ENCODE peak calls at places on chromosome 5, in nine cellular contexts. C is uterus, I is stomach, X is ovary, Y is heart left ventricle, H is A549, F is sigmoid colon, A is HCT116, E is transverse colon. L is an unnamed sample.

GRCh38 chr5:108251350-108251749 is 130.5 kb downstream of the FBXL17 start:
- DNase-seq in E (no peak), C (no peak), I (no peak), Y (no peak), X (no peak), H (no peak), A (no peak), F (no peak), L (no peak)

GRCh38 chr5:172633403-172633970 is 7.6 kb upstream of the NEURL1B start:
- DNase-seq in E (no peak), H (no peak), I (no peak), X (no peak), C (no peak), F (no peak), A (no peak), Y (no peak), L (no peak)

GRCh38 chr5:87195104-87195581 is 72.5 kb upstream of the RASA1 start:
- DNase-seq in E (no peak), X (no peak), H (no peak), F (no peak), Y (no peak), C (no peak), A (no peak), I (no peak), L (peak)

GRCh38 chr5:115594343-115595047 is 7.8 kb downstream of the TICAM2 start:
- DNase-seq in H (no peak), A (no peak), E (no peak), I (no peak), X (no peak), F (no peak), C (no peak), Y (no peak), L (no peak)

GRCh38 chr5:9588254-9588653 is 41.9 kb downstream of the TAS2R1 start:
- DNase-seq in A (no peak), Y (no peak), I (no peak), C (no peak), F (no peak), X (no peak), H (no peak), E (no peak), L (no peak)

GRCh38 chr5:41465493-41466171 is 44.8 kb downstream of the PLCXD3 start:
- DNase-seq in I (no peak), A (no peak), X (no peak), H (no peak), C (no peak), E (no peak), F (no peak), Y (peak), L (no peak)

GRCh38 chr5:139384591-139385051 is 1.5 kb upstream of the SLC23A1 start:
- DNase-seq in X (no peak), I (no peak), F (no peak), Y (no peak), C (no peak), A (no peak), H (no peak), E (no peak), L (peak)

GRCh38 chr5:88929385-88929784 is 46.4 kb upstream of the MEF2C start:
- DNase-seq in A (no peak), H (no peak), Y (peak), I (no peak), E (no peak), F (no peak), C (no peak), X (no peak), L (no peak)

GRCh38 chr5:29230526-29231050 is 1962.9 kb upstream of the CDH6 start:
- DNase-seq in X (no peak), A (no peak), Y (no peak), F (no peak), C (no peak), I (no peak), H (no peak), E (no peak), L (no peak)

GRCh38 chr5:180128671-180129261 is 57.2 kb upstream of the RNF130 start:
- DNase-seq in Y (no peak), I (peak), E (no peak), A (no peak), X (no peak), C (no peak), F (no peak), H (no peak), L (no peak)

GRCh38 chr5:34833991-34834793 is 4.8 kb upstream of the TTC23L start:
- DNase-seq in C (no peak), I (no peak), E (no peak), A (no peak), Y (no peak), X (no peak), F (no peak), H (no peak), L (no peak)

GRCh38 chr5:42912184-42912766 is 100.6 kb upstream of the SELENOP start:
- DNase-seq in I (no peak), Y (no peak), F (no peak), E (no peak), A (peak), H (peak), C (no peak), X (no peak), L (peak)

GRCh38 chr5:134555889-134556311 is 30.4 kb downstream of the JADE2 start:
- DNase-seq in Y (peak), E (peak), X (peak), C (peak), I (peak), A (peak), F (peak), H (peak), L (peak)

GRCh38 chr5:137658324-137658723 is 77.6 kb downstream of the KLHL3 start:
- DNase-seq in F (no peak), H (no peak), I (no peak), X (no peak), A (no peak), C (no peak), Y (no peak), E (no peak), L (no peak)

GRCh38 chr5:16992444-16992843 is 56.4 kb upstream of the MYO10 start:
- DNase-seq in E (no peak), A (no peak), X (no peak), F (no peak), H (no peak), Y (no peak), C (no peak), I (no peak), L (peak)

GRCh38 chr5:6837519-6838110 is 124.4 kb downstream of the TENT4A start:
- DNase-seq in H (peak), I (no peak), F (no peak), Y (no peak), C (no peak), A (no peak), E (peak), X (peak), L (peak)

GRCh38 chr5:168163966-168164365 is 127.5 kb upstream of the WWC1 start:
- DNase-seq in E (peak), C (no peak), A (no peak), Y (no peak), F (no peak), H (no peak), X (no peak), I (peak), L (no peak)

GRCh38 chr5:1808466-1808865 is 7.3 kb downstream of the NDUFS6 start:
- DNase-seq in X (no peak), A (no peak), Y (no peak), E (no peak), I (no peak), H (no peak), F (no peak), C (no peak), L (no peak)

GRCh38 chr5:128631771-128632170 is 93.7 kb upstream of the FBN2 start:
- DNase-seq in H (no peak), X (no peak), E (no peak), C (no peak), A (no peak), I (no peak), F (no peak), Y (no peak), L (no peak)

GRCh38 chr5:56298329-56298962 is 65.3 kb upstream of the ANKRD55 start:
- DNase-seq in E (no peak), X (no peak), A (no peak), F (no peak), I (no peak), Y (peak), H (no peak), C (no peak), L (no peak)

GRCh38 chr5:113050606-113051391 is 74.2 kb downstream of the DCP2 start:
- DNase-seq in F (no peak), A (no peak), C (peak), Y (no peak), I (no peak), X (peak), E (no peak), H (no peak), L (no peak)

GRCh38 chr5:56305001-56305400 is 71.9 kb upstream of the ANKRD55 start:
- DNase-seq in A (no peak), E (no peak), F (no peak), I (no peak), X (no peak), Y (no peak), C (no peak), H (no peak), L (no peak)

GRCh38 chr5:113321266-113321665 is 113.5 kb downstream of the TSSK1B start:
- DNase-seq in I (no peak), C (no peak), A (no peak), H (no peak), E (no peak), Y (no peak), F (no peak), X (no peak), L (no peak)

GRCh38 chr5:100779669-100780375 is 123.3 kb downstream of the ST8SIA4 start:
- DNase-seq in C (no peak), F (no peak), I (no peak), H (no peak), E (peak), X (no peak), Y (no peak), A (no peak), L (peak)

GRCh38 chr5:153713913-153714312 is 223.4 kb downstream of the GRIA1 start:
- DNase-seq in E (no peak), A (no peak), H (no peak), C (no peak), Y (no peak), X (no peak), I (no peak), F (no peak), L (no peak)

GRCh38 chr5:89769975-89770374 is 639.6 kb downstream of the CETN3 start:
- DNase-seq in Y (no peak), X (no peak), F (no peak), A (peak), I (no peak), C (no peak), E (no peak), H (no peak), L (no peak)

GRCh38 chr5:124402144-124402581 is 344.3 kb downstream of the ZNF608 start:
- DNase-seq in I (peak), H (no peak), X (no peak), C (peak), A (no peak), E (peak), Y (peak), F (no peak), L (peak)

GRCh38 chr5:163041254-163041653 is 396.1 kb upstream of the CCNG1 start:
- DNase-seq in Y (no peak), A (no peak), C (no peak), E (no peak), F (no peak), I (no peak), H (no peak), X (no peak), L (no peak)

GRCh38 chr5:72604111-72604792 is 97.0 kb upstream of the ZNF366 start:
- DNase-seq in H (no peak), F (no peak), Y (no peak), C (no peak), I (no peak), E (no peak), X (no peak), A (no peak), L (no peak)

GRCh38 chr5:178531786-178532185 is 58.4 kb downstream of the COL23A1 start:
- DNase-seq in H (no peak), X (no peak), F (no peak), I (no peak), E (no peak), Y (no peak), A (no peak), C (no peak), L (no peak)

GRCh38 chr5:176131771-176132170 is 106.5 kb upstream of the SIMC1 start:
- DNase-seq in Y (no peak), X (no peak), A (no peak), H (no peak), F (no peak), E (no peak), I (no peak), C (no peak), L (no peak)

GRCh38 chr5:76608833-76609232 is 14.4 kb downstream of the F2RL2 start:
- DNase-seq in C (no peak), E (no peak), I (no peak), F (no peak), X (no peak), A (peak), H (no peak), Y (no peak), L (peak)

DNA sequence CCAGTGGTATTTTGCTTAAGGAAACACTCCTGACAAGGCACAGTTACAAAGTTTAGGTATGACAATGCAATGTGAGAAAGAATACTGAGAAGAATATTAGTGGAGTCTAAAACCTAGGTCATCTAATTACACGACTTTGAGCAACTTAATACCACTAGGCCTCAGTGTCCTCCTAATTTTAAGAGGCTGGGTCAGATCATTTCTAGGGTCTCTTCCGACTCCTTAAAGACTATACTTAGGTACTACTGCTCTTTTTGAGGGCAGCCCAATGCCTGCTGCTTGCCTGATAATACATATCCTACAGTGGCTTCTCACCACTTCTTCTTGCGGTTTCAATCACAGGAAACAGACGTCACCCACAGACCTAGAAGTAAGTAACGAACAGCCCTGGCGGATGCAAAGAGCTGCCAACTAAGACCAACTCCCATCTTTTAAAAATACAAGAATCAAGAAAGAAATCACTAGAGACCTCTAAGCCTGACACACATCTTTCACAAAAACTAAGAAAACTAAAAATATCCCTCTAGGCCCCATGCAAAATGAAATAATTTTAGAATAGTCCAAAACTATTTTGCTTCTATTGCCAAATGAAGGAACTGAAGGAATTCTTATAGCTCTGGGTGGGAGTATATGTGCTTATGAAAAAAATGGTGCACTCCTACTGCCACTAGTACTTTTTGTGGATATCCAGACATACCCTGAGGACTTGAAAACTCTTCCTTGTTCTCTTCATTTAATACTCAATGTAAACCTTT is 13.1 kb downstream of the DIAPH1 start:
- DNase-seq in C (no peak), I (peak), Y (peak), F (peak), E (peak), X (no peak), A (no peak), H (no peak), L (peak)
- H3K4me3 ChIP-seq in C (no peak), I (no peak), Y (no peak), F (no peak), E (no peak), X (no peak), A (no peak), H (no peak), L (peak)

GRCh38 chr5:132103380-132103951 is 29.9 kb downstream of the CSF2 start:
- DNase-seq in C (peak), H (peak), F (peak), X (no peak), E (peak), Y (peak), A (peak), I (peak), L (peak)
- TF ChIP-seq POLR2A in C (no peak), H (no peak), F (no peak), X (no peak), E (no peak), Y (no peak), A (no peak), I (no peak), L (no peak)

GRCh38 chr5:67092447-67093023 is 104.1 kb downstream of the CD180 start:
- DNase-seq in Y (no peak), F (no peak), E (no peak), X (no peak), I (no peak), C (no peak), A (no peak), H (no peak), L (no peak)
- H3K4me3 ChIP-seq in Y (no peak), F (no peak), E (no peak), X (no peak), I (no peak), C (no peak), A (no peak), H (no peak), L (no peak)

GRCh38 chr5:159209438-159210305 is at the start of gene RNF145:
- DNase-seq in A (peak), F (peak), C (peak), I (peak), X (peak), H (peak), Y (peak), E (peak), L (peak)

GRCh38 chr5:159207222-159207615 is 2.1 kb downstream of the RNF145 start:
- DNase-seq in H (no peak), I (no peak), Y (no peak), C (no peak), A (no peak), X (no peak), F (no peak), E (no peak), L (no peak)

GRCh38 chr5:159210306-159210722 is 961 bp upstream of the RNF145 start:
- DNase-seq in X (no peak), E (peak), Y (no peak), H (peak), F (no peak), I (no peak), C (no peak), A (no peak), L (peak)

GRCh38 chr5:159207616-159208507 is 1.5 kb downstream of the RNF145 start:
- DNase-seq in Y (peak), X (peak), H (peak), E (peak), F (peak), A (peak), C (peak), I (peak), L (peak)

GRCh38 chr5:159208508-159209437 is 580 bp downstream of the RNF145 start:
- DNase-seq in A (no peak), I (peak), F (peak), Y (peak), E (peak), X (peak), C (peak), H (no peak), L (peak)
- TF ChIP-seq POLR2A in A (no peak), I (no peak), F (no peak), Y (no peak), E (no peak), X (no peak), C (no peak), H (no peak), L (no peak)

DNA sequence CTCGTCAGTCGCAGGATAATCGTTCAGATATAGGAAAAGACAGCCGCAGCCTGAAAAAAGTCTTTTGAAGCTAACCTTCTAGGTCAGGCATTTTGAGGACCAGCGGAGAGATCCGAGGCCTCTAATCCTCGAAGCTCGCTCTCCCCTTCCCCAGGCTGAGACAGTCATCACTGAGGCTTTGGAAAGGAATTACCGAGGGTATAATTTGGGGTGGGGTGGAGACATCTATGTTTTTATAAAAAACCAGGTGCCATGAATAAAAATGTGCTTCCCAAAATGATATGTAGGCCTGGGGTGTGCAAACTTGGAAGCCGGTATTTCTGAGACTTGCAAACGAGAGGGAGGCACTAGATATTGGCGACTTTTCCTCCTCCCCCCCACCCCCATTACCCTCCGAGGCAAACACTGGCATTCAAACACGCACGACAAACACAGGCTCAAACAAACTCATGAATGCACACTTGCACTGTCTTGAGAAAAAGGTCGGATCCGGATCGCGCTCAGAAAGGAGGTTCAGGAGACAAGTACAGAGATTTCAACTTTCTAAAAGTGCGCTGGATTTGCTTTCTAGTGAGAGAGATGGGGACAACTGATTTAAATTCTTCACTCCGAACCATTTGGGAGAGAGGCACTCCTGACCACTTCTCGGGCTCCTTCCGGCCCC is 935 bp upstream of the MSX2 start:
- DNase-seq in A (no peak), C (no peak), H (no peak), F (peak), X (no peak), E (no peak), I (no peak), Y (no peak), L (no peak)
- H3K4me3 ChIP-seq in A (peak), C (peak), H (peak), F (peak), X (no peak), E (peak), I (peak), Y (peak), L (no peak)

DNA sequence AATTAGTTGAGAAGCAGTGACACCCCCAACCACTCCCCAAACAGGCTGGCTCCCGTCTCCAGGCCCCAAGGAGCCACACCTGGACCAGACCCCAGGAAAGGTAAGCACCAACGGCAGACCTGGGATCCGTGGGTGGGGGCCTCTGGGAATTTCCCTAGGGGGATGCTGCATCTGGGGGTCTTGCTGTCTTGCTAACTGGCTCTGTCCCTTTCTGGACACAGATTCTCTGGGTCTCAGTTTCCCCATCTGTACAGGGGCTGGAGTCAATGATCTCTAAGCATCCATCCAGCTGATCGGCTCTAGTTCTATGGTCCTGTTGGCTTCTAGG is 27.9 kb upstream of the IL17B start:
- DNase-seq in H (no peak), F (no peak), I (no peak), A (no peak), Y (no peak), E (no peak), X (no peak), C (no peak), L (no peak)
- TF ChIP-seq POLR2A in H (no peak), F (no peak), I (no peak), A (no peak), Y (no peak), E (peak), X (no peak), C (peak), L (no peak)

GRCh38 chr5:110726249-110727024 is at the start of gene TMEM232:
- DNase-seq in Y (peak), H (peak), E (peak), C (peak), A (no peak), F (peak), X (peak), I (peak), L (no peak)

GRCh38 chr5:110727025-110727314 is 499 bp upstream of the TMEM232 start:
- DNase-seq in C (no peak), I (no peak), E (no peak), Y (no peak), X (no peak), H (no peak), A (no peak), F (no peak), L (no peak)
- H3K4me3 ChIP-seq in C (peak), I (peak), E (peak), Y (peak), X (peak), H (peak), A (no peak), F (peak), L (no peak)

L was measured in NB4.